ENCODE peak calls at places on chromosome 4, in six cellular contexts. C is upper lobe of right lung; D is naive thymus-derived CD4-positive, alpha-beta T cell; F is cardiac muscle cell; K is psoas muscle; I is testis. Z is an unnamed sample.

GRCh38 chr4:40333921-40334352 is 1.2 kb upstream of the CHRNA9 start:
- DNase-seq in C (no peak), D (no peak), F (no peak), K (no peak), I (no peak), Z (no peak)

GRCh38 chr4:127162741-127163140 is 470.0 kb upstream of the INTU start:
- DNase-seq in C (no peak), D (no peak), F (no peak), K (no peak), I (no peak), Z (no peak)

GRCh38 chr4:186169333-186169941 is 21.9 kb upstream of the CYP4V2 start:
- DNase-seq in C (no peak), D (no peak), F (no peak), K (no peak), I (no peak), Z (no peak)

GRCh38 chr4:88158360-88159136 is at the start of gene ABCG2:
- DNase-seq in C (peak; percentile 84), D (no peak), F (peak; percentile 33), K (peak; percentile 26), I (peak; percentile 43), Z (peak; percentile 16)

GRCh38 chr4:139633661-139634060 is 32.0 kb upstream of the MGST2 start:
- DNase-seq in C (no peak), D (no peak), F (peak; percentile 34), K (peak; percentile 22), I (peak; percentile 53), Z (no peak)

GRCh38 chr4:37623125-37623524 is 63.1 kb downstream of the RELL1 start:
- DNase-seq in C (no peak), D (no peak), F (no peak), K (no peak), I (no peak), Z (no peak)

GRCh38 chr4:83865417-83866150 is 329.7 kb downstream of the GPAT3 start:
- DNase-seq in C (no peak), D (no peak), F (no peak), K (no peak), I (no peak), Z (no peak)

GRCh38 chr4:40316782-40317635 is 18.1 kb upstream of the CHRNA9 start:
- DNase-seq in C (no peak), D (peak; percentile 76), F (peak; percentile 73), K (no peak), I (peak; percentile 46), Z (peak; percentile 42)

GRCh38 chr4:113637823-113638691 is 123.5 kb downstream of the CAMK2D start:
- DNase-seq in C (no peak), D (no peak), F (no peak), K (no peak), I (no peak), Z (no peak)

GRCh38 chr4:152709675-152710438 is 30.1 kb upstream of the TMEM154 start:
- DNase-seq in C (no peak), D (no peak), F (peak; percentile 17), K (no peak), I (no peak), Z (no peak)

GRCh38 chr4:31081375-31081774 is 361.2 kb downstream of the PCDH7 start:
- DNase-seq in C (no peak), D (no peak), F (no peak), K (no peak), I (no peak), Z (no peak)

GRCh38 chr4:25818293-25819240 is 44.2 kb downstream of the SEL1L3 start:
- DNase-seq in C (no peak), D (no peak), F (no peak), K (no peak), I (no peak), Z (no peak)

GRCh38 chr4:182369211-182369610 is 126.0 kb downstream of the TENM3 start:
- DNase-seq in C (no peak), D (no peak), F (no peak), K (no peak), I (no peak), Z (no peak)

GRCh38 chr4:74331944-74332343 is 23.7 kb downstream of the EPGN start:
- DNase-seq in C (no peak), D (no peak), F (no peak), K (no peak), I (no peak), Z (no peak)

GRCh38 chr4:109313168-109314133 is 11.0 kb upstream of the COL25A1 start:
- DNase-seq in C (no peak), D (no peak), F (no peak), K (no peak), I (no peak), Z (no peak)

GRCh38 chr4:128329638-128330037 is 42.0 kb upstream of the PGRMC2 start:
- DNase-seq in C (no peak), D (no peak), F (no peak), K (no peak), I (no peak), Z (no peak)

GRCh38 chr4:4696521-4696920 is 154.7 kb upstream of the STX18 start:
- DNase-seq in C (no peak), D (no peak), F (no peak), K (no peak), I (no peak), Z (no peak)

GRCh38 chr4:30370105-30370504 is 350.1 kb upstream of the PCDH7 start:
- DNase-seq in C (no peak), D (no peak), F (no peak), K (no peak), I (no peak), Z (no peak)

GRCh38 chr4:89134775-89135319 is 23.5 kb downstream of the TIGD2 start:
- DNase-seq in C (no peak), D (no peak), F (no peak), K (no peak), I (peak; percentile 69), Z (peak; percentile 28)

GRCh38 chr4:158778065-158778711 is 9.4 kb downstream of the FNIP2 start:
- DNase-seq in C (no peak), D (no peak), F (no peak), K (no peak), I (no peak), Z (no peak)

GRCh38 chr4:17773125-17773698 is 8.2 kb downstream of the FAM184B start:
- DNase-seq in C (no peak), D (no peak), F (peak; percentile 38), K (no peak), I (no peak), Z (no peak)

GRCh38 chr4:48483777-48484493 is 792 bp downstream of the SLC10A4 start:
- DNase-seq in C (peak; percentile 70), D (no peak), F (no peak), K (peak; percentile 22), I (no peak), Z (no peak)

GRCh38 chr4:84565951-84566350 is 17.0 kb upstream of the CDS1 start:
- DNase-seq in C (no peak), D (no peak), F (no peak), K (no peak), I (no peak), Z (no peak)

DNA sequence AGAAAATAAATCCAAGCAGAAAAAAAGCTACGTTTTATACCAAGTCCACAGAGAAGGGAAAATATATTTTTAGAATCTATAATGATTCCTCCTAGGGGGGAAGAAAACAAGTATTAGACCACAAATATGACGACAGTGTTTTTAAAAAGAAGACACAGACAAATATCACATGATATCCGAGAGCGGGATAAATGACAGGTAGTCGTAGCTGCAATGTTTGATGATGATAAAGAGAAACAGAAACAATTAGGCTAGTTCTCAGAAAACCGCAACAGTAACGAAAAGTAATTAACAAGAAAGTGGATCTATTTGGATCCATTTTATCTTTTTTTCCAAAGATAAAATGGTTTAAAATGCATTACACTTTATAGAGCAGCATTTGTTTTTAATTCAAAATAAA is 918 bp downstream of the HAUS3 start:
- DNase-seq in C (no peak), D (peak; percentile 53), F (no peak), K (no peak), I (no peak), Z (no peak)
- H3K27ac ChIP-seq in C (peak overlapping the region; percentile 76), D (peak overlapping the region; percentile 89), F (peak overlapping the region; percentile 61), K (peak overlapping the region; percentile 70), I (peak overlapping the region; percentile 73), Z (peak overlapping the region; percentile 86)

DNA sequence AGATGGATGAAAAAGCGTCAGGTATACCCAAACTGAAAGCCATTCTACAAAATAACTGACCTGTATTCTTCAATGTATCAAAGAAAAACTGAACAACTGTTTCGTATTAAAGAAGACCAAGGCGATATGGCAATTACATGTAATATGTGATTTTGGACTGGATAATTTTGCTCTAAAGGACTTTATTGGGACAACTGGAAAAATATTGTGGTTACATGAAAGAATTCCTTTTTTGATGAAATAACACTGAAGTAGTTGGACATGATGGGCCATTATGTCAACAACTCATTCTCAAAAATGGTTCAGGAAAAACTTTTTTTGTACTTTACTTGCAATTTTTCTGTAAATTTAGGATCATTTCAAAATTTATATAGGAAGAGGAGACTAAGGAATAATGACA is 12.1 kb upstream of the ANTXR2 start:
- DNase-seq in C (no peak), D (no peak), F (no peak), K (no peak), I (no peak), Z (no peak)
- H3K4me1 ChIP-seq in C (no peaks in the 10 kb centered on the region), D (no peaks in the 10 kb centered on the region), F (no peaks in the 10 kb centered on the region), K (no peaks in the 10 kb centered on the region), I (no peaks in the 10 kb centered on the region), Z (no peaks in the 10 kb centered on the region)

DNA sequence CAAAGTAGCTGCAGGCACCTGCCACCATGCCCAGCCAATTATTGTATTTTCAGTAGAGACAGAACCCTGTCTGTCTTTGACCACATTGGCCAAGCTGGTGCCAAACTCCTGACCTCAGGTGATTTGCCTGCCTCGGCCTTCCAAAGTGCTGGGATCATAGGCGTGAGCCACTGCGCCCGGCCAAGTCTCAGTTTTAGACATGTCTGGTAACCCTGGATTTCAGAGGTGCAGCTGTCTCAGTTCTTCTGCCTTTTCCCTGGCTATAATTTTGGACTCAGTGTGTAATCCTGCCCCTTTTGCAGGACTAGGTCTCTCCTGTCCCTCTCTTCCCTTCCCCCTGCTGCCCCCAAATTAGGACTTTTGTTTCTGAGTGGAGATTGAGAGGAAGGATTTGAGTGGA is 46.6 kb downstream of the FAM193A start:
- DNase-seq in C (no peak), D (no peak), F (no peak), K (no peak), I (no peak), Z (no peak)
- H3K27ac ChIP-seq in C (peak overlapping the region; percentile 26), D (no peak overlapping the region), F (peak overlapping the region; percentile 36), K (peak overlapping the region; percentile 43), I (no peak overlapping the region), Z (no peak overlapping the region)

DNA sequence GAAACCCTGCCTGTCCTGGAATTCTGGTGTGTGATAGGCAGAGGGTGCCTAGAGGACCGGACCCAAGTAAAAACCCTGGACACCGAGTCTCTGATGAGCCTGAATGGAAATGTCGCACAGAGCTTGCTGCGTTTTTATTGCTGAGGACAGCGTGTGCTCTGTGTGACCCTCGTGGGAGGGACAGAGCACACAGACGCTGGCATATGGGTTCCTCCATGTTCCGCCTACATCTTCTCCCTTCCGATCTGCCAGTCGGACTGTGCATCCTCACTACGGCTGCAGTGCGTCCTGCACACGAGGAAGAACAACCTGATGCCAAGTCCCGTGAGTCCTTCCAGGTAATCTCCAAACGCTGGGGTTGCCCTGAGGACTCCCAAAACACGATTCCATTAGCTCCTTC is 68.3 kb downstream of the AFAP1 start:
- DNase-seq in C (no peak), D (no peak), F (no peak), K (no peak), I (no peak), Z (no peak)
- H3K4me1 ChIP-seq in C (peaks cover 8% of the 10 kb centered on the region), D (peaks cover 10% of the 10 kb centered on the region), F (peaks cover 5% of the 10 kb centered on the region), K (peaks cover 12% of the 10 kb centered on the region), I (peaks cover 11% of the 10 kb centered on the region), Z (peaks cover 14% of the 10 kb centered on the region)

GRCh38 chr4:10765386-10765785 is 80.8 kb upstream of the CLNK start:
- DNase-seq in C (no peak), D (no peak), F (no peak), K (no peak), I (no peak), Z (no peak)
- H3K27ac ChIP-seq in C (no peak overlapping the region), D (no peak overlapping the region), F (no peak overlapping the region), K (no peak overlapping the region), I (no peak overlapping the region), Z (no peak overlapping the region)

GRCh38 chr4:8126523-8126922 is 32.1 kb downstream of the ABLIM2 start:
- DNase-seq in C (no peak), D (no peak), F (no peak), K (no peak), I (no peak), Z (no peak)
- H3K4me1 ChIP-seq in C (no peaks in the 10 kb centered on the region), D (no peaks in the 10 kb centered on the region), F (peaks cover 4% of the 10 kb centered on the region), K (peaks cover 49% of the 10 kb centered on the region), I (no peaks in the 10 kb centered on the region), Z (no peaks in the 10 kb centered on the region)